ENCODE peak calls at places on chromosome 4, in eight cellular contexts. K is HepG2, T is HCT116, S is upper lobe of left lung, R is K562, Y is Panc1, A is GM23338, E is GM12878. O is an unnamed sample. For H3K4me1, the result is how much of the 10 kb centered on the place peaks cover.

GRCh38 chr4:3469386-3470243 is 6.5 kb downstream of the DOK7 start:
- ATAC-seq in Y (no peak), T (no peak), A (no peak), K (no peak), E (no peak), R (no peak), S (no peak), O (no peak)

GRCh38 chr4:88759039-88759631 is 61.5 kb upstream of the NAP1L5 start:
- ATAC-seq in T (no peak), Y (no peak), A (peak), K (peak), E (no peak), R (peak), S (no peak), O (peak)

GRCh38 chr4:86960557-86960959 is 25.7 kb downstream of the AFF1 start:
- ATAC-seq in K (peak), T (no peak), Y (no peak), R (peak), A (peak), S (no peak), E (peak), O (no peak)

GRCh38 chr4:158778065-158778711 is 9.4 kb downstream of the FNIP2 start:
- ATAC-seq in Y (no peak), K (no peak), E (peak), A (no peak), T (no peak), S (no peak), R (no peak), O (no peak)

GRCh38 chr4:153022233-153022632 is 86.1 kb downstream of the FHDC1 start:
- ATAC-seq in S (peak), A (peak), K (no peak), Y (no peak), R (no peak), T (no peak), E (no peak), O (no peak)

GRCh38 chr4:153792893-153793227 is 4.0 kb upstream of the SFRP2 start:
- ATAC-seq in R (no peak), E (no peak), A (peak), Y (no peak), T (no peak), S (no peak), K (no peak), O (no peak)

GRCh38 chr4:74534936-74535335 is 90.0 kb downstream of the AREG start:
- ATAC-seq in S (no peak), Y (no peak), T (no peak), R (no peak), K (no peak), E (no peak), A (no peak), O (no peak)

GRCh38 chr4:150421612-150422011 is 160.3 kb upstream of the MAB21L2 start:
- ATAC-seq in T (no peak), S (no peak), R (peak), A (no peak), K (no peak), Y (no peak), E (no peak), O (no peak)

GRCh38 chr4:10743357-10743756 is 58.8 kb upstream of the CLNK start:
- ATAC-seq in A (no peak), T (no peak), R (no peak), K (no peak), E (peak), S (no peak), Y (no peak), O (no peak)

GRCh38 chr4:89420507-89420906 is 112.9 kb upstream of the GPRIN3 start:
- ATAC-seq in S (no peak), E (no peak), Y (no peak), A (no peak), T (no peak), K (no peak), R (no peak), O (no peak)

GRCh38 chr4:105145059-105145912 is 1.4 kb upstream of the TET2 start:
- ATAC-seq in E (peak), T (no peak), Y (no peak), A (no peak), S (no peak), R (no peak), K (no peak), O (peak)

GRCh38 chr4:173040200-173040599 is 128.4 kb upstream of the GALNT7 start:
- ATAC-seq in K (no peak), Y (peak), R (peak), T (no peak), E (no peak), A (peak), S (no peak), O (peak)

GRCh38 chr4:73918058-73918457 is 48.9 kb downstream of the CXCL1 start:
- ATAC-seq in S (no peak), R (no peak), A (no peak), E (no peak), K (no peak), T (no peak), Y (peak), O (no peak)

GRCh38 chr4:13920901-13921300 is 293.4 kb upstream of the BOD1L1 start:
- ATAC-seq in T (peak), S (peak), K (peak), R (no peak), E (no peak), A (no peak), Y (peak), O (peak)

GRCh38 chr4:82947498-82947897 is 47.0 kb downstream of the THAP9 start:
- ATAC-seq in A (no peak), S (no peak), E (peak), T (no peak), Y (no peak), R (no peak), K (no peak), O (no peak)
- H3K4me1 ChIP-seq in A (under half), S (under half), E (under half), T (under half), Y (under half), R (under half), K (under half), O (under half)

GRCh38 chr4:108007984-108008383 is 18.3 kb downstream of the HADH start:
- ATAC-seq in Y (no peak), A (no peak), R (no peak), K (no peak), S (no peak), E (no peak), T (no peak), O (no peak)
- TF ChIP-seq POLR2AphosphoS5 in Y (no peak), A (no peak), R (no peak), K (no peak), S (no peak), E (no peak), T (no peak), O (no peak)

GRCh38 chr4:187929024-187929423 is 66.5 kb upstream of the ZFP42 start:
- ATAC-seq in A (peak), S (no peak), E (no peak), T (peak), R (no peak), K (peak), Y (no peak), O (no peak)
- H3K4me1 ChIP-seq in A (under half), S (under half), E (under half), T (under half), R (under half), K (under half), Y (under half), O (under half)

DNA sequence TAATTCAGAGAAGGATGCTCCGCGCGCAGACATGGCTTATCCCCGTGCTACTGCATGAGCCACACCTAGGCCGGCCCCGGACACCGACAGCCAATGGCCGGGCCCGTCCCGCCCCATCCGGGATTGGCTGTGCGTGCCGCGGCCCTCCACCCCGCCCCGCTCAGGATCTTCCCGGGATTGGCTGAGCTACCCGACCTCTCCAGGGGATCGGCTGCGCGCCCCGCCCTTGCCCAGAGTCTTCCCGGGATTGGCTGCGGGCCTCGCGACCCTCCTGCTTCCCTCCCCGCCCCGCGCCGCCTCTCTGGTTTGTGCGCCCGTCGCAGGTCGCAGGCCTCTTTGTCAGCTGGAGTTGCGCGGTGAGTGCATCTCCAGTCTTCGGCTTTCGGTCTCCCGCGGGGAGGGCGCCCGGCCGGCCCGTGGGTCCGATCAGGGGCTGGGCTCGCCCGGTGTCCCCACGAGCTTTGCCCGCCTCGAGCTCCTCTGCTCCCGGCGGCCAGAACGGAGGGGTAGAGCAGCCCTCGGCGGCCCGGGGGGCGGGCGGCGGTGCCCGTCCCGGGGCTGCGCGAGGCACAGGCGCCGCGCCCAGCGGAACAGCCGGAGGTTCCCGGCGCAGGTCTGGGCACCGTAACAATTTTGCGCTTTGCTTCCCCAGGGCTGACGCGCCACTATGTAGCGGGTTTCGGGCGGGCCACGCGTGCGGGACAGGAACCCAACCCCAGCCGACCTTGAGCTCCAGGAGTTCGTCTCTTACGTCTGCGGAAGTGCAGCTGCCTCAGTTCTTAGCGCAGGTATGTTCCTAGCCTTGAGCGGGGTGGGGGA is 38.8 kb downstream of the ERVMER34-1 start:
- ATAC-seq in K (peak), T (peak), A (peak), R (peak), Y (peak), S (peak), E (peak), O (peak)
- TF ChIP-seq POLR2AphosphoS5 in K (peak), T (peak), A (peak), R (peak), Y (peak), S (peak), E (peak), O (peak)

GRCh38 chr4:5960197-5960880 is 57.9 kb downstream of the C4orf50 start:
- ATAC-seq in R (no peak), S (no peak), A (no peak), Y (no peak), K (no peak), T (no peak), E (no peak), O (no peak)

GRCh38 chr4:5958199-5958735 is 60.0 kb downstream of the C4orf50 start:
- ATAC-seq in E (no peak), Y (no peak), R (no peak), T (no peak), K (no peak), S (no peak), A (no peak), O (no peak)

GRCh38 chr4:5957091-5957490 is 61.1 kb downstream of the C4orf50 start:
- ATAC-seq in K (no peak), S (no peak), R (no peak), A (no peak), E (no peak), T (no peak), Y (no peak), O (no peak)

GRCh38 chr4:5956285-5957021 is 61.8 kb downstream of the C4orf50 start:
- ATAC-seq in S (no peak), R (peak), A (peak), T (no peak), Y (peak), K (peak), E (no peak), O (no peak)

DNA sequence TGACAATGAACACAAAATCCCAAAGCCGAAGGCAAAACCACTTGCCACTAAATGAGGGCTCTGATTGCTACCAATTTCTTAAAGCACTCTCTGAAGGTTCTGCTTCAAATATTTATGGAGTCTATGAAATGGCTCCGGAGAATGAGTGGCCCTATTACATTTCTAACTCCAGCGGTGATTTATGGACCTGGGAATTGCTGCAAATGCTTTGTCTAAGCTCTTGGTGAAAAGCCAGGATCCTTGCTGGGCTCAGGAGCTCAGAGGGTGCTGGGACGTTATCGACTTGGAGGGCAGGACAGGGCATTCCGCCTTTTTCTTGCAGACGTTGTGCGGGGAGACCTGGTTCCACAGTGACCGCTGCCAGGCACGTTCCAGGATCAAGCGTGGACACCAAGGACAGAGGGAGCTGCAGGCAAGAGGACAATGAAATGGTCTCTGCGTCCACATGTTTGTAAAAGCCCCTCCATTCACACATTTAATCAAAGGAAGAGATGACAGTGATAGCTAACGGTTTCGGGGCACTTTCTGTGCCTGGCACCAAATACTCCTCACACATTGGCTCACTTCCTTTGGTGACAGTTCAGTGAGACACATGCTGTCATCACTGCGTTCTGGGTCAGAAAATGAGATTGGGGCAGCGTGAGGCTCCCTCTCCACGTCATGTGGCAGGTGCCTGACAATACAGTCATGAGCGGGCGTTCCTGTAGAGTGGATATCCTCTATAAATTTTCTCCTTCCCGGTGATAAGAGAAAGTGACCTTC is 58.8 kb downstream of the C4orf50 start:
- ATAC-seq in R (no peak), S (no peak), K (no peak), T (no peak), A (no peak), E (no peak), Y (no peak), O (no peak)
- H3K4me1 ChIP-seq in R (under half), S (under half), K (under half), T (under half), A (under half), E (under half), Y (under half), O (under half)

GRCh38 chr4:183398298-183399129 is 45.9 kb upstream of the CDKN2AIP start:
- ATAC-seq in Y (peak), R (peak), S (peak), K (peak), E (peak), A (peak), T (peak), O (peak)
- TF ChIP-seq POLR2AphosphoS5 in Y (no peak), R (peak), S (no peak), K (no peak), E (no peak), A (peak), T (peak), O (no peak)

DNA sequence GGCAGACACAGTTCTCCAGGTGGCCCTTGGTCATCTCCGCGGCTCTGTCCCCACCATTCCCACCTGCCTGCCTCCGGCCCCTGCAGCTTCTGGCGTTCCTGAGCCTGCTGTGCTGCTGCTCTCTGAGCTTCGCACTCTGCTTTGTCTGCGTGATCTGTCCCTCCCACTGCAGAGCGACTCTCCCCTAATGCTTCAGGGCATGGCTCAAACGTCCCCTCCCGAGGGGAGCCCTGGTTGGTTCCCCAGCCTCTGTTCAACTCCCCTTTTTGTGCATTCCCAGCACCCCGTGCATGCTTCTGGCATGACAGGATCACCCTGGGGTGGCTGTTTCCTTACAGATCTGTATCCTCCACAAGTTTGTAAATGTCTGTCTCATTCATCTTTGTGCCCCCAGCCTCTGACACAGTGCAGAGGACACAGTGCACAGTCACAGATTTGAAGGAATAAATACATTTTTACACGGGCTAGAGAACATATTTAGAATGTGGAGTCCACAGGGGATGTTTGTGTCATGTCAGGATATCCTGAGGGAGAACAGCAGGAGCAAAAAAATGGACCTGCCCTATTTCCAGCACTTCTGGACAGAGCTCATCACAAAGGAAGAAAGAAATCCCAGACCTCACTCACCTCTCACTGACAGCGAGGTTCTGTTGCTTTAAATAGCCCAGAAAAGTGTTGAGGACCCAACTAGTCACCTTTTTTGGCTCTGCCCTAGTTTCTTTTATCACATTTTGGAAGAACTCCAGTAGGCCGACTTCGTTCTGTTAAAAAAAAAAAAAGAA is 72.6 kb downstream of the GATB start:
- ATAC-seq in K (no peak), A (peak), E (no peak), R (no peak), S (no peak), Y (no peak), T (no peak), O (peak)
- H3K4me1 ChIP-seq in K (under half), A (under half), E (under half), R (under half), S (under half), Y (under half), T (under half), O (half or more)

GRCh38 chr4:156615066-156615514 is 356.5 kb downstream of the PDGFC start:
- ATAC-seq in A (no peak), Y (no peak), R (no peak), T (no peak), E (no peak), K (no peak), S (no peak), O (no peak)
- TF ChIP-seq POLR2AphosphoS5 in A (no peak), Y (no peak), R (no peak), T (no peak), E (no peak), K (no peak), S (no peak), O (no peak)

GRCh38 chr4:94475794-94476193 is 24.1 kb downstream of the PDLIM5 start:
- ATAC-seq in E (no peak), T (no peak), R (no peak), S (no peak), A (no peak), K (no peak), Y (no peak), O (no peak)
- H3K4me1 ChIP-seq in E (under half), T (under half), R (under half), S (under half), A (under half), K (half or more), Y (under half), O (half or more)

GRCh38 chr4:41346306-41347061 is 89.8 kb downstream of the UCHL1 start:
- ATAC-seq in Y (peak), T (no peak), E (no peak), S (peak), A (no peak), R (no peak), K (peak), O (no peak)
- TF ChIP-seq POLR2AphosphoS5 in Y (no peak), T (no peak), E (no peak), S (no peak), A (no peak), R (no peak), K (no peak), O (no peak)